ENCODE peak calls at places on chromosomes 7 and 10, in seven cellular contexts. J is uterus, G is cardiac muscle cell, Z is psoas muscle, V is heart left ventricle, L is neuronal stem cell, F is kidney. E is an unnamed sample.

GRCh38 chr10:79057481-79058275 is 11.1 kb upstream of the ZMIZ1 start:
- DNase-seq in J (peak; percentile 11), G (no peak), Z (peak; percentile 2), V (no peak), L (no peak), F (peak; percentile 29), E (no peak)

GRCh38 chr7:69714886-69715571 is 116.8 kb downstream of the AUTS2 start:
- DNase-seq in J (no peak), G (peak; percentile 25), Z (no peak), V (no peak), L (no peak), F (no peak), E (no peak)

GRCh38 chr10:103663802-103664201 is 170.3 kb downstream of the NEURL1 start:
- DNase-seq in J (no peak), G (no peak), Z (peak; percentile 51), V (peak; percentile 54), L (no peak), F (no peak), E (no peak)

GRCh38 chr7:130910949-130911944 is 177.2 kb upstream of the KLF14 start:
- DNase-seq in J (no peak), G (no peak), Z (no peak), V (no peak), L (no peak), F (no peak), E (no peak)

GRCh38 chr10:126094537-126094936 is 198.2 kb downstream of the FANK1 start:
- DNase-seq in J (no peak), G (no peak), Z (no peak), V (no peak), L (no peak), F (no peak), E (no peak)

GRCh38 chr7:44887293-44887692 is 2.0 kb upstream of the PURB start:
- DNase-seq in J (no peak), G (no peak), Z (no peak), V (no peak), L (no peak), F (no peak), E (no peak)

GRCh38 chr10:132691711-132692153 is 94.2 kb downstream of the NKX6-2 start:
- DNase-seq in J (no peak), G (no peak), Z (peak; percentile 6), V (no peak), L (no peak), F (peak; percentile 34), E (no peak)

GRCh38 chr7:42877852-42878251 is 34.0 kb downstream of the C7orf25 start:
- DNase-seq in J (no peak), G (no peak), Z (no peak), V (no peak), L (no peak), F (no peak), E (no peak)

GRCh38 chr7:137998250-137998649 is 3.6 kb downstream of the CREB3L2 start:
- DNase-seq in J (no peak), G (no peak), Z (no peak), V (no peak), L (no peak), F (no peak), E (no peak)

GRCh38 chr10:92850186-92850585 is 1.9 kb downstream of the EXOC6 start:
- DNase-seq in J (no peak), G (no peak), Z (no peak), V (no peak), L (no peak), F (no peak), E (no peak)

GRCh38 chr10:86234553-86235270 is 131.9 kb downstream of the GRID1 start:
- DNase-seq in J (no peak), G (no peak), Z (no peak), V (no peak), L (peak; percentile 31), F (peak; percentile 61), E (no peak)

GRCh38 chr10:74921744-74922143 is 95.3 kb downstream of the KAT6B start:
- DNase-seq in J (no peak), G (no peak), Z (no peak), V (no peak), L (peak; percentile 62), F (no peak), E (peak; percentile 81)

GRCh38 chr7:73992104-73992562 is 35.8 kb upstream of the ELN start:
- DNase-seq in J (peak; percentile 78), G (peak; percentile 28), Z (peak; percentile 65), V (no peak), L (no peak), F (no peak), E (no peak)

GRCh38 chr7:84100866-84101265 is 93.7 kb downstream of the SEMA3A start:
- DNase-seq in J (no peak), G (no peak), Z (no peak), V (no peak), L (no peak), F (no peak), E (no peak)

GRCh38 chr10:93576888-93577287 is 10.4 kb downstream of the FFAR4 start:
- DNase-seq in J (no peak), G (no peak), Z (no peak), V (no peak), L (no peak), F (no peak), E (no peak)

GRCh38 chr7:67602246-67602645 is 605.6 kb downstream of the TYW1 start:
- DNase-seq in J (no peak), G (no peak), Z (no peak), V (no peak), L (no peak), F (no peak), E (no peak)

GRCh38 chr7:101731502-101732084 is 85.8 kb upstream of the CUX1 start:
- DNase-seq in J (no peak), G (no peak), Z (no peak), V (no peak), L (no peak), F (no peak), E (peak; percentile 48)

GRCh38 chr10:9331583-9332008 is 1277.1 kb downstream of the GATA3 start:
- DNase-seq in J (no peak), G (peak; percentile 81), Z (no peak), V (no peak), L (peak; percentile 23), F (no peak), E (no peak)

GRCh38 chr10:42422911-42423310 is 215.5 kb downstream of the ZNF33B start:
- DNase-seq in J (no peak), G (no peak), Z (no peak), V (no peak), L (no peak), F (no peak), E (no peak)
- H3K9me3 ChIP-seq in J (no peaks in the 10 kb centered on the region), G (no peaks in the 10 kb centered on the region), Z (no peaks in the 10 kb centered on the region), V (no peaks in the 10 kb centered on the region), L (no peaks in the 10 kb centered on the region), F (no peaks in the 10 kb centered on the region), E (no peaks in the 10 kb centered on the region)

GRCh38 chr7:92025260-92025659 is 84.6 kb downstream of the AKAP9 start:
- DNase-seq in J (no peak), G (no peak), Z (no peak), V (no peak), L (no peak), F (no peak), E (no peak)

GRCh38 chr7:92034116-92034515 is 93.5 kb downstream of the AKAP9 start:
- DNase-seq in J (no peak), G (no peak), Z (no peak), V (no peak), L (no peak), F (no peak), E (no peak)

GRCh38 chr7:92028226-92028625 is 87.6 kb downstream of the AKAP9 start:
- DNase-seq in J (no peak), G (no peak), Z (no peak), V (no peak), L (no peak), F (no peak), E (no peak)
- H3K9me3 ChIP-seq in J (no peaks in the 10 kb centered on the region), G (no peaks in the 10 kb centered on the region), Z (no peaks in the 10 kb centered on the region), V (no peaks in the 10 kb centered on the region), L (peaks cover 18% of the 10 kb centered on the region), F (no peaks in the 10 kb centered on the region), E (no peaks in the 10 kb centered on the region)

DNA sequence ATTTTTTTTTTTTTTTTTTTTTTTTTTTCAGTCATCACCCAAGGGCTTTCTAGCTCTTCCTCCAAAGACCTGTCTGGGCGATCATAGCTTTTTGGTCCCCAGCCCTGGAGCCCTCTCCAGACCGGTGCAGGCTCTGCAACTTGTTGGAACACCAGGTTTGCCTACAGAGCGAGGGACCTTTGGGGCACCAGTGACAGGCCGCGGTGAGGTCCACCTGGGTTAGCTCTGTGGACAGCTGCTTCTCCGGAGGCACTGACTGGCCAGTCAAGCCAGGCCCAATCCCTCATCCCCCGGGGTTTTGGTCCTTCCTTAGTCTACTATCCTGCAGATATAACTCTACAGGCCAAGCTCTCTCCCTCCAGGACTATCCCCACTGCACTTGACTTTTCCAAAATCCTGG is 86.8 kb upstream of the SMNDC1 start:
- DNase-seq in J (no peak), G (no peak), Z (no peak), V (no peak), L (no peak), F (peak; percentile 68), E (no peak)
- H3K9me3 ChIP-seq in J (no peaks in the 10 kb centered on the region), G (no peaks in the 10 kb centered on the region), Z (no peaks in the 10 kb centered on the region), V (no peaks in the 10 kb centered on the region), L (no peaks in the 10 kb centered on the region), F (no peaks in the 10 kb centered on the region), E (no peaks in the 10 kb centered on the region)

GRCh38 chr10:59064759-59065498 is 111.5 kb upstream of the PHYHIPL start:
- DNase-seq in J (no peak), G (no peak), Z (no peak), V (no peak), L (no peak), F (no peak), E (no peak)
- H3K9me3 ChIP-seq in J (no peaks in the 10 kb centered on the region), G (no peaks in the 10 kb centered on the region), Z (no peaks in the 10 kb centered on the region), V (no peaks in the 10 kb centered on the region), L (no peaks in the 10 kb centered on the region), F (no peaks in the 10 kb centered on the region), E (no peaks in the 10 kb centered on the region)

GRCh38 chr7:56479136-56479535 is 362.9 kb upstream of the NUPR2 start:
- DNase-seq in J (no peak), G (no peak), Z (no peak), V (no peak), L (no peak), F (no peak), E (no peak)

GRCh38 chr7:56479748-56480147 is 363.5 kb upstream of the NUPR2 start:
- DNase-seq in J (no peak), G (no peak), Z (no peak), V (no peak), L (no peak), F (no peak), E (no peak)

GRCh38 chr7:56471811-56472210 is 355.6 kb upstream of the NUPR2 start:
- DNase-seq in J (no peak), G (no peak), Z (no peak), V (no peak), L (no peak), F (no peak), E (no peak)

DNA sequence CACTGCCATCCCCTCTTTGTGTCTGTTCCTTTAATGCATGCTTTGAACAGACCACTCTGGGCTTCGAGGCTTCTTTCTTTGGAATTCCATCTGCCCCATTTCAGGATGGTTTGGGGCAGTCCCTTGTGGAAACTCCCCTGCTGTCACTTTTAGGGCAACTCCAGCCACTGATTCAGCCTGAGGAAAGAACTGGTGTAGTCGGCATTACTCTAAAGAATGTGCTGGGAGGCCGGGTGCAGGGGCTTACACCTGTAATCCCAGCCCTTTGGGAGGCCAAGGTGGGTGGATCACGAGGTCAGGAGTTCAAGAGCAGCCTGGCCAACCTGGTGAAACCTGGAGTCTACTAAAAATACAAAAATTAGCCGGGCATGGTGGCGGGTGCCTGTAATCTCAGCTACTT is 358.1 kb upstream of the NUPR2 start:
- DNase-seq in J (no peak), G (no peak), Z (no peak), V (no peak), L (no peak), F (no peak), E (no peak)
- H3K9me3 ChIP-seq in J (peaks cover 7% of the 10 kb centered on the region), G (no peaks in the 10 kb centered on the region), Z (peaks cover 44% of the 10 kb centered on the region), V (no peaks in the 10 kb centered on the region), L (peaks cover 31% of the 10 kb centered on the region), F (peaks cover 51% of the 10 kb centered on the region), E (peaks cover 9% of the 10 kb centered on the region)